ENCODE peak calls at places on chromosomes 6 and 20, in four cellular contexts. Q is NT2/D1, S is HepG2, J is H1. A is an unnamed sample. For H3K36me3, the result is how much of the 10 kb centered on the place peaks cover.

GRCh38 chr20:41380551-41381262 is 14.1 kb upstream of the EMILIN3 start:
- DNase-seq in S (no peak), Q (no peak), J (no peak), A (no peak)

GRCh38 chr6:121055572-121056163 is 278.6 kb downstream of the TBC1D32 start:
- DNase-seq in S (peak), J (no peak), Q (peak), A (peak)

GRCh38 chr20:11692567-11692966 is 225.1 kb upstream of the BTBD3 start:
- DNase-seq in Q (no peak), S (no peak), J (no peak), A (no peak)

GRCh38 chr6:25889877-25890853 is 16.1 kb upstream of the SLC17A3 start:
- DNase-seq in S (peak), Q (no peak), J (no peak), A (no peak)

GRCh38 chr6:56250266-56250665 is 2.9 kb upstream of the COL21A1 start:
- DNase-seq in J (no peak), S (no peak), Q (no peak), A (no peak)

GRCh38 chr20:33629979-33630378 is 32.1 kb upstream of the C20orf144 start:
- DNase-seq in J (no peak), S (no peak), Q (no peak), A (no peak)

GRCh38 chr6:84027340-84028183 is 6.0 kb upstream of the MRAP2 start:
- DNase-seq in S (no peak), Q (no peak), J (no peak), A (no peak)

GRCh38 chr6:11727995-11728961 is 50.3 kb downstream of the ADTRP start:
- DNase-seq in J (no peak), Q (no peak), S (no peak), A (no peak)

GRCh38 chr20:50508171-50508761 is 1.9 kb upstream of the PTPN1 start:
- DNase-seq in S (peak), J (no peak), Q (no peak), A (no peak)

GRCh38 chr6:165664553-165665383 is 1.7 kb upstream of the PDE10A start:
- DNase-seq in J (no peak), S (no peak), Q (no peak), A (no peak)

GRCh38 chr6:144845181-144845580 is 560.0 kb downstream of the UTRN start:
- DNase-seq in S (no peak), J (no peak), Q (no peak), A (no peak)

GRCh38 chr6:89840538-89840937 is 10.9 kb downstream of the CASP8AP2 start:
- DNase-seq in S (no peak), Q (no peak), J (no peak), A (no peak)

GRCh38 chr6:148548065-148548748 is 198.6 kb upstream of the UST start:
- DNase-seq in S (no peak), J (no peak), Q (no peak), A (no peak)

GRCh38 chr6:32954983-32955802 is 2.3 kb upstream of the HLA-DMA start:
- DNase-seq in S (peak), Q (no peak), J (peak), A (no peak)

GRCh38 chr6:36247691-36248090 is 22.2 kb upstream of the PNPLA1 start:
- DNase-seq in J (no peak), Q (no peak), S (no peak), A (no peak)

GRCh38 chr6:36243562-36244212 is 26.2 kb upstream of the PNPLA1 start:
- DNase-seq in J (no peak), S (no peak), Q (no peak), A (no peak)

GRCh38 chr6:36244641-36245280 is 25.1 kb upstream of the PNPLA1 start:
- DNase-seq in S (peak), Q (peak), J (peak), A (no peak)

GRCh38 chr6:36246511-36247268 is 23.2 kb upstream of the PNPLA1 start:
- DNase-seq in Q (no peak), J (no peak), S (no peak), A (no peak)

GRCh38 chr6:36245572-36246031 is 24.3 kb upstream of the PNPLA1 start:
- DNase-seq in Q (no peak), J (peak), S (no peak), A (no peak)
- TF ChIP-seq SUZ12 in Q (no peak), J (no peak), S (no peak), A (no peak)

GRCh38 chr20:39083781-39084180 is 121.6 kb downstream of the DHX35 start:
- DNase-seq in Q (no peak), J (no peak), S (no peak), A (no peak)
- H3K36me3 ChIP-seq in Q (under half), J (under half), S (under half), A (under half)

GRCh38 chr6:128731249-128732165 is 151.4 kb upstream of the LAMA2 start:
- DNase-seq in J (no peak), S (peak), Q (peak), A (no peak)
- TF ChIP-seq SUZ12 in J (no peak), S (no peak), Q (no peak), A (no peak)

GRCh38 chr6:30599625-30600324 is 17.3 kb downstream of the PPP1R10 start:
- DNase-seq in Q (no peak), S (no peak), J (no peak), A (no peak)

GRCh38 chr6:30601815-30602641 is 15.0 kb downstream of the PPP1R10 start:
- DNase-seq in J (no peak), S (no peak), Q (no peak), A (no peak)

GRCh38 chr6:30600576-30600975 is 16.5 kb downstream of the PPP1R10 start:
- DNase-seq in S (no peak), Q (no peak), J (no peak), A (no peak)

GRCh38 chr6:30601436-30601814 is 15.6 kb downstream of the PPP1R10 start:
- DNase-seq in S (no peak), Q (no peak), J (no peak), A (no peak)

DNA sequence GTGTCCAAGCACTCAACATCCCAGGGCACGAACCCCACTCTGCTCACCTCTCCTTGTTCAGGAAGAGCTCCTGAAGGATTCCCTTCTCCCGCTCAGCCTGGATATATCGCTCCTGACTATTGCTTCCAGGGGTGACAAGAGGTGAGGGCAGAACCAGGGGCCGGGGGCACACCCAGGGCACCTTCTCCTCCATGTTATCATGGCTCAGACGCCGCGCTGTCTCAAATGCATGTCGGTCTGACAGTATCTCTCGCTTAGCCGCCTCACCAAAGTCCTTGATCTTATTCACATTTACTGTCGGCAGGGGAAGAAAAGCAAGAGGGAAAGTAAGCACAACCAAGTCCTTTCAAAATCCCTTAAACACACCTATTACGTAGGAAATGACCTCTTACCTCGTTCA is 13.1 kb downstream of the PPP1R10 start:
- DNase-seq in J (no peak), S (no peak), Q (no peak), A (no peak)
- H3K36me3 ChIP-seq in J (half or more), S (half or more), Q (half or more), A (under half)

GRCh38 chr6:51619042-51619799 is 468.2 kb downstream of the PKHD1 start:
- DNase-seq in Q (no peak), S (no peak), J (no peak), A (no peak)

GRCh38 chr6:51613558-51613957 is 473.9 kb downstream of the PKHD1 start:
- DNase-seq in J (no peak), Q (no peak), S (no peak), A (no peak)

GRCh38 chr6:51614725-51615124 is 472.7 kb downstream of the PKHD1 start:
- DNase-seq in S (no peak), Q (no peak), J (no peak), A (no peak)

DNA sequence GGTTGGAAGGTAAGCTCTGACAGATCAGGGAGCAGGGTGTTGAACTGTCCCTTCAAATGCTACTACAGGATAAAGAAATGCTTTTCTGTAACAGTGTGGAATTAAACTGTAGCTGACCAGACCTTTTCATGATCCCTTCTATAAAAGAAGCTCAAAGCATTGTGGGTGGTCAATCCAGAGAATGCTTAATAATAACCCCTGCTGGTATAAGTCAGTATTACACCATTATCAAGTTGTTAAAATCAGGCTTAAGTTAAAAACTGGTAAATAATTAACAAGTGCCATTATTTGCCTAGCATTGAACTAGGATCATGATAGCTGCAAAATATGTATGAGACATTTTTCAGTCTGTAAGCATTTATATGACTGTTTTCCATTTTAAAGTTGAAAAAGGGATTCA is 468.9 kb downstream of the PKHD1 start:
- DNase-seq in S (peak), Q (no peak), J (no peak), A (no peak)
- TF ChIP-seq SUZ12 in S (no peak), Q (no peak), J (no peak), A (no peak)

GRCh38 chr20:35503841-35504460 is 25.5 kb downstream of the C20orf173 start:
- DNase-seq in Q (no peak), J (no peak), S (no peak), A (no peak)
- H3K36me3 ChIP-seq in Q (half or more), J (half or more), S (half or more), A (under half)

DNA sequence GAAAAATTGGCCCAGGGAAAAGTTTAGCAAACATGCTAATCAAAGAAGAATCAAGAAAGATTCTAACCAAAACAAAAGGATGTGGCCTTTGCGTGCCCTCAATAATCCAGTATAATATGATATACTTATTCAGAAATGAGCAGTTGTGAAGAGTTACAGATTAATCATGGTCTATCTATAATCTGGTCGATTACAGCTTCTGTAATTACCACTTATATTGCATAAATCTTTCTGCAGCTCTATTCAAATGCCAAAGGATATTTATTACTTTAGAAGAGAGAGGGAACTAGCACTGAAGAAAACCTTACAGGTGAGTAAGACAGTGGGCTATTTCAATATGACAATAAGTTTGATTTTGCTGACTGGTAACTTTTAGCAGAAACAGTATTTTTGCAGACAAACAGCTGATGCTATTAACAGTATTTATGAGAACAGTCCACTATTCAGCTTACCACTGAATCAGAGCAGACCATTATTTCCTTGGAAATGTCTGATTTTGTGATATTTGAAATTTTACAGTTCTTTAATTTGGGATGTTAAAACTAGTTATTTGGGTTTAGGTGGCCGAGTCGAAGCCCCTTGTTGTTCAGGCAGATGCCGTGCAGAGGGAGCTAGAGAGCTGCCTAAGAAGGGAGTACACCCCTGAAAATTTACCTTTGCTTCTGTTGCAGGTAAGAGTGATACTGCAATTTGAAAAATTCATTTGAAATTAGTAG is 92.2 kb downstream of the CEP57L1 start:
- DNase-seq in J (peak), Q (peak), S (peak), A (no peak)
- TF ChIP-seq SUZ12 in J (no peak), Q (no peak), S (no peak), A (no peak)

A was measured in GM12878.